ENCODE peak calls at places on chromosomes 2 and 18, in seven cellular contexts. V is fibroblast of lung, A is NCI-H2171, C is skeletal muscle cell, S is fibroblast of gingiva, M is dorsolateral prefrontal cortex, U is psoas muscle. X is an unnamed sample.

GRCh38 chr2:100013892-100014677 is 128.3 kb downstream of the AFF3 start:
- DNase-seq in V (peak), A (no peak), C (peak), S (peak), M (no peak), U (peak), X (no peak)

GRCh38 chr18:54515149-54515548 is 75.9 kb upstream of the DYNAP start:
- DNase-seq in V (no peak), A (no peak), C (no peak), S (no peak), M (no peak), U (no peak), X (no peak)

GRCh38 chr2:186734957-186735734 is 41.3 kb downstream of the FAM171B start:
- DNase-seq in V (no peak), A (no peak), C (no peak), S (no peak), M (no peak), U (no peak), X (no peak)

GRCh38 chr18:78650926-78651325 is 328.7 kb upstream of the SALL3 start:
- DNase-seq in V (no peak), A (no peak), C (no peak), S (no peak), M (no peak), U (no peak), X (no peak)

GRCh38 chr2:65320042-65320711 is 92.5 kb downstream of the ACTR2 start:
- DNase-seq in V (peak), A (no peak), C (peak), S (peak), M (no peak), U (peak), X (peak)

GRCh38 chr2:234873828-234874173 is 78.0 kb upstream of the SH3BP4 start:
- DNase-seq in V (peak), A (no peak), C (no peak), S (peak), M (no peak), U (peak), X (no peak)

GRCh38 chr2:18719978-18720775 is 130.8 kb upstream of the NT5C1B start:
- DNase-seq in V (peak), A (no peak), C (peak), S (peak), M (no peak), U (no peak), X (no peak)

GRCh38 chr2:82968381-82968780 is 1490.7 kb downstream of the SUCLG1 start:
- DNase-seq in V (no peak), A (no peak), C (no peak), S (peak), M (no peak), U (no peak), X (no peak)

GRCh38 chr2:231518771-231519170 is 11.5 kb downstream of the NMUR1 start:
- DNase-seq in V (no peak), A (no peak), C (no peak), S (no peak), M (no peak), U (no peak), X (peak)

GRCh38 chr2:219511547-219512325 is 2.5 kb upstream of the ASIC4 start:
- DNase-seq in V (no peak), A (peak), C (no peak), S (no peak), M (no peak), U (no peak), X (no peak)

GRCh38 chr2:78541088-78541450 is 484.4 kb upstream of the REG3G start:
- DNase-seq in V (no peak), A (no peak), C (no peak), S (no peak), M (no peak), U (no peak), X (no peak)

GRCh38 chr2:231646471-231646870 is 53.8 kb downstream of the TEX44 start:
- DNase-seq in V (no peak), A (no peak), C (no peak), S (peak), M (no peak), U (no peak), X (no peak)

GRCh38 chr2:237901932-237902846 is 42.8 kb downstream of the RAMP1 start:
- DNase-seq in V (no peak), A (no peak), C (no peak), S (no peak), M (no peak), U (no peak), X (no peak)

GRCh38 chr18:10153924-10154635 is 240.3 kb downstream of the VAPA start:
- DNase-seq in V (no peak), A (no peak), C (no peak), S (no peak), M (no peak), U (no peak), X (no peak)

GRCh38 chr18:9240270-9240669 is 94.3 kb upstream of the TWSG1 start:
- DNase-seq in V (no peak), A (no peak), C (no peak), S (no peak), M (no peak), U (no peak), X (no peak)

GRCh38 chr2:40016151-40016885 is 237.3 kb upstream of the THUMPD2 start:
- DNase-seq in V (no peak), A (no peak), C (no peak), S (peak), M (no peak), U (no peak), X (no peak)

GRCh38 chr18:56067216-56067611 is 479.2 kb upstream of the TCF4 start:
- DNase-seq in V (no peak), A (no peak), C (no peak), S (peak), M (no peak), U (no peak), X (no peak)

GRCh38 chr2:26880161-26880560 is 32.2 kb downstream of the DPYSL5 start:
- DNase-seq in V (no peak), A (no peak), C (no peak), S (no peak), M (no peak), U (no peak), X (no peak)